ENCODE peak calls at places on chromosomes 3 and 15, in four cellular contexts. N is psoas muscle, P is heart left ventricle, C is lower lobe of right lung. Z is an unnamed sample.
A peak's percentile ranks its signal among the peaks of the same experiment; 100 is the strongest.

GRCh38 chr15:48710952-48711495 is 65.5 kb upstream of the FBN1 start:
- ATAC-seq in N (no peak), P (no peak), C (no peak), Z (no peak)

GRCh38 chr15:36994809-36995208 is 105.5 kb downstream of the MEIS2 start:
- ATAC-seq in N (no peak), P (no peak), C (no peak), Z (no peak)

GRCh38 chr15:89665449-89666146 is 10.3 kb upstream of the KIF7 start:
- ATAC-seq in C (peak; percentile 79), P (peak; percentile 20), N (peak; percentile 56), Z (peak; percentile 84)

GRCh38 chr15:57892181-57892580 is 173.3 kb downstream of the ALDH1A2 start:
- ATAC-seq in P (no peak), N (no peak), C (no peak), Z (no peak)

GRCh38 chr3:196150481-196150880 is 60.7 kb downstream of the ZDHHC19 start:
- ATAC-seq in P (no peak), C (no peak), N (no peak), Z (no peak)

GRCh38 chr3:132245547-132245946 is 71.7 kb upstream of the ACP3 start:
- ATAC-seq in P (no peak), C (peak; percentile 63), N (no peak), Z (no peak)

GRCh38 chr3:120797857-120798256 is 55.3 kb downstream of the GTF2E1 start:
- ATAC-seq in P (no peak), C (no peak), N (no peak), Z (no peak)

GRCh38 chr3:130379274-130379673 is 33.8 kb downstream of the COL6A5 start:
- ATAC-seq in C (no peak), P (no peak), N (no peak), Z (no peak)

GRCh38 chr3:15391007-15391406 is 36.3 kb downstream of the METTL6 start:
- ATAC-seq in P (no peak), C (no peak), N (no peak), Z (no peak)

GRCh38 chr3:149479621-149480325 is 5.3 kb downstream of the TM4SF4 start:
- ATAC-seq in N (no peak), P (peak; percentile 28), C (no peak), Z (no peak)

GRCh38 chr3:190044142-190044541 is 76.6 kb downstream of the P3H2 start:
- ATAC-seq in N (peak; percentile 40), P (peak; percentile 61), C (no peak), Z (peak; percentile 71)

GRCh38 chr3:30751610-30752299 is 142.7 kb downstream of the GADL1 start:
- ATAC-seq in C (no peak), P (no peak), N (no peak), Z (no peak)

GRCh38 chr3:38528457-38528856 is 32.3 kb downstream of the EXOG start:
- ATAC-seq in N (peak; percentile 86), P (peak; percentile 20), C (no peak), Z (no peak)

GRCh38 chr3:105555206-105555605 is 188.5 kb downstream of the ALCAM start:
- ATAC-seq in P (no peak), N (no peak), C (no peak), Z (no peak)

GRCh38 chr3:71011565-71012287 is 571.8 kb downstream of the FOXP1 start:
- ATAC-seq in P (no peak), C (no peak), N (no peak), Z (no peak)

GRCh38 chr3:10303785-10304184 is 11.0 kb upstream of the GHRL start:
- ATAC-seq in P (no peak), C (peak; percentile 53), N (no peak), Z (no peak)

GRCh38 chr3:78875431-78875830 is 892.4 kb downstream of the ROBO1 start:
- ATAC-seq in P (no peak), C (no peak), N (no peak), Z (no peak)

GRCh38 chr3:78878011-78878410 is 889.8 kb downstream of the ROBO1 start:
- ATAC-seq in C (no peak), N (no peak), P (no peak), Z (no peak)

GRCh38 chr3:78878789-78879515 is 888.8 kb downstream of the ROBO1 start:
- ATAC-seq in P (no peak), N (no peak), C (no peak), Z (no peak)

GRCh38 chr3:78873641-78874040 is 894.2 kb downstream of the ROBO1 start:
- ATAC-seq in C (no peak), P (no peak), N (no peak), Z (no peak)

DNA sequence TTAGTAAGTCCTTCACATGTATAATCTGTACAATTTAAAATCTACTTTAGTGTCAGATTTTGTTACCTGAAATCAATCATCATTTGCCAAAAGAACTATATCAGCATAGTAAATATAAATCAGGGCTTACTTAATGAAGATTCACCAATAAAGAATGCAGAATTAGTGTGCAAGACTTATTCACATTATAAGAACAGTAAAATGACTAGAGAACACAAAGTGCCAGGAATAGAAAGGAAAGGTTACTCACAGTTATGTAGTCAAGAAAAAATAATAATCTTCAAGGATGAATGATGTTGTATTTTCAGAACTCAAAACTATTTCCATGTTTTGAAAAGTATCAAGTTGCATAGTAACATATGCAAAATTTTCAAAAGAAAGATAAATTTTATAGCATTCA is 891.9 kb downstream of the ROBO1 start:
- ATAC-seq in C (no peak), N (no peak), P (no peak), Z (no peak)
- TF ChIP-seq CTCF in C (no peak), N (no peak), P (no peak), Z (no peak)

DNA sequence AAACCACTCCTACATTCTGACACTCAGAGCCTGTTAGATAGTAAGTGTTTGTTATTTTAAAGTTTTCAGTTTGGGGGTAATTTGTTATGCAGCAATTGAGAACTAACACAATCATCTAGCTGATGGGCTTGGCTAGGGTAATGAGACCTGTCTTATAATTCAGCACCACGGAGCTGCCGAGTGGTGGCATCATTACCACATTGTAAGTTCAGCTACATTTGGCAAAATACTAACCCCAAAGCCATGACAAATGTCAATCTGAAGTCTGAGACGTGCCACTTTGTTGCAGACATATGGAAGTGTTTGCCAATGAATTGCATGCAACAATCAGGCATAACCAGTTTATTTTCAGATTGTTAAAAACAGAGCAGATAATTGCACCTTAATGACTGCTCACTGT is 52.7 kb downstream of the KLHL6 start:
- ATAC-seq in C (no peak), N (peak; percentile 74), P (peak; percentile 73), Z (no peak)
- TF ChIP-seq CTCF in C (peak; percentile 25), N (peak; percentile 52), P (peak; percentile 12), Z (no peak)

GRCh38 chr15:39167114-39168058 is 413.5 kb upstream of the THBS1 start:
- ATAC-seq in P (no peak), C (no peak), N (no peak), Z (peak; percentile 76)

GRCh38 chr15:39172380-39173281 is 408.2 kb upstream of the THBS1 start:
- ATAC-seq in P (peak; percentile 55), N (peak; percentile 48), C (peak; percentile 80), Z (peak; percentile 73)

GRCh38 chr15:39174332-39174731 is 406.5 kb upstream of the THBS1 start:
- ATAC-seq in P (no peak), C (no peak), N (no peak), Z (no peak)

GRCh38 chr15:39173426-39173825 is 407.5 kb upstream of the THBS1 start:
- ATAC-seq in N (no peak), C (no peak), P (no peak), Z (no peak)

DNA sequence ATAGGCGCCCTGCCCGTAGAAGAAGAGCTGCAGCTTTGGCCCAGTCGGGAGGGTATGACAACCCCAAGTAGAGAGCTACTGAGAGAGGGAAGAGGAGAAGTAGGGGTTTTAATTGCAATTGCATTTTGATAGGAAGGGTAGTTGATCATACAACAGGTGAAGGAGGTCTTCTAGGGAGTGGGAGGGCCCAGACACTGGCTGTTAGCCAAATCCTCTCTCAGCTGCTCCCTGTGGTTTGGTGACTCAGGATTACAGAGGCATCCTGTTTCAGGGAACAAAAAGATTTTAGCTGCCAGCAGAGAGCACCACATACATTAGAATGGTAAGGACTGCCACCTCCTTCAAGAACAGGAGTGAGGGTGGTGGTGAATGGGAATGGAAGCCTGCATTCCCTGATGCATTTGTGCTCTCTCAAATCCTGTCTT is 408.9 kb upstream of the THBS1 start:
- ATAC-seq in N (peak; percentile 88), P (peak; percentile 59), C (peak; percentile 90), Z (peak; percentile 70)
- TF ChIP-seq CTCF in N (no peak), P (peak; percentile 26), C (peak; percentile 42), Z (peak; percentile 42)

GRCh38 chr3:61877359-61877770 is 316.0 kb downstream of the PTPRG start:
- ATAC-seq in N (no peak), C (no peak), P (no peak), Z (no peak)
- TF ChIP-seq CTCF in N (no peak), C (no peak), P (no peak), Z (no peak)

DNA sequence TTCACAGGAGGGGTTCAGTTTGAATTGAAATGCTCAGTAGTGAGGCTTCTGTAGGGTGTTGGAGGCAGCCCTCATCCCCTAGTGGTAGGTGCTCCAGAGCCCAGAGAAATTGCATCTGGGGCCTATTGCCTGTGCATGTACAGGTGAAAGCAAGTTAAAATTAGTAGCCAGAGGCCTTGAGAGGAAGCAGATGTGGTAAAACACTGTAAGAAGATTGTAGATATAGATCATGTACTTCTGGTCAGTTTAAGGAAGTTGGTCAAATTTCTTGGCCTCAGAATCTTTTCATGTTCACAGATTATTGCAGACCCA is 34.6 kb downstream of the IGSF10 start:
- ATAC-seq in P (no peak), C (no peak), N (no peak), Z (no peak)
- TF ChIP-seq CTCF in P (no peak), C (no peak), N (no peak), Z (no peak)

GRCh38 chr3:128482175-128482856 is 10.7 kb downstream of the GATA2 start:
- ATAC-seq in C (no peak), P (no peak), N (no peak), Z (no peak)

GRCh38 chr3:128483657-128484403 is 9.2 kb downstream of the GATA2 start:
- ATAC-seq in N (no peak), C (no peak), P (no peak), Z (no peak)

GRCh38 chr3:128484404-128485282 is 8.4 kb downstream of the GATA2 start:
- ATAC-seq in N (no peak), P (no peak), C (no peak), Z (no peak)

GRCh38 chr3:128481438-128481942 is 11.5 kb downstream of the GATA2 start:
- ATAC-seq in N (peak; percentile 55), P (peak; percentile 55), C (peak; percentile 25), Z (peak; percentile 34)

GRCh38 chr3:128482857-128483656 is 9.9 kb downstream of the GATA2 start:
- ATAC-seq in P (peak; percentile 35), N (no peak), C (no peak), Z (peak; percentile 42)
- TF ChIP-seq CTCF in P (no peak), N (peak; percentile 18), C (no peak), Z (no peak)

GRCh38 chr3:32493437-32494414 is 8.9 kb downstream of the CMTM6 start:
- ATAC-seq in N (no peak), P (no peak), C (no peak), Z (no peak)

GRCh38 chr3:32495085-32495484 is 7.6 kb downstream of the CMTM6 start:
- ATAC-seq in N (no peak), P (no peak), C (no peak), Z (no peak)

GRCh38 chr3:32495609-32496008 is 7.0 kb downstream of the CMTM6 start:
- ATAC-seq in P (no peak), C (peak; percentile 53), N (no peak), Z (no peak)

GRCh38 chr3:32488609-32489008 is 14.0 kb downstream of the CMTM6 start:
- ATAC-seq in N (no peak), P (no peak), C (no peak), Z (no peak)

GRCh38 chr3:32492684-32493436 is 9.8 kb downstream of the CMTM6 start:
- ATAC-seq in P (no peak), C (no peak), N (no peak), Z (no peak)
- TF ChIP-seq CTCF in P (no peak), C (no peak), N (no peak), Z (no peak)